ENCODE peak calls at places on chromosome 1, in eight cellular contexts. F is NCI-H446; G is activated naive CD4-positive, alpha-beta T cell; X is HTR-8/SVneo; U is HT1080; D is stomach; T is activated CD4-positive, alpha-beta T cell treated with anti-CD3 and anti-CD28 coated beads for 4 hours; H is CD8-positive, alpha-beta T cell. B is an unnamed sample.

GRCh38 chr1:79711001-79711431 is 704.5 kb upstream of the ADGRL4 start:
- DNase-seq in U (peak; percentile 42), H (no peak), X (no peak), G (no peak), F (no peak), D (no peak), T (no peak), B (no peak)

GRCh38 chr1:64051801-64052200 is 151.6 kb upstream of the UBE2U start:
- DNase-seq in G (no peak), D (no peak), T (no peak), X (no peak), H (no peak), F (no peak), U (no peak), B (no peak)

GRCh38 chr1:2611621-2612437 is 21.0 kb downstream of the MMEL1 start:
- DNase-seq in X (no peak), H (no peak), T (no peak), U (no peak), F (no peak), D (no peak), G (no peak), B (no peak)

GRCh38 chr1:114701931-114702330 is 6.6 kb upstream of the AMPD1 start:
- DNase-seq in T (no peak), H (no peak), X (no peak), G (no peak), U (no peak), D (no peak), F (no peak), B (no peak)

GRCh38 chr1:169466259-169467230 is 19.2 kb downstream of the SLC19A2 start:
- DNase-seq in X (no peak), T (peak; percentile 32), F (peak; percentile 33), H (no peak), G (no peak), U (peak; percentile 56), D (no peak), B (no peak)

GRCh38 chr1:15820478-15820877 is 13.0 kb upstream of the UQCRHL start:
- DNase-seq in H (no peak), X (peak; percentile 21), D (no peak), F (no peak), U (peak; percentile 17), T (no peak), G (no peak), B (no peak)

GRCh38 chr1:223308141-223308540 is 55.8 kb downstream of the SUSD4 start:
- DNase-seq in U (no peak), F (no peak), G (no peak), H (no peak), D (no peak), X (no peak), T (no peak), B (no peak)

GRCh38 chr1:231844986-231845502 is 218.5 kb downstream of the DISC1 start:
- DNase-seq in G (no peak), D (no peak), T (no peak), X (no peak), F (peak; percentile 33), H (no peak), U (peak; percentile 61), B (no peak)

GRCh38 chr1:3032970-3033794 is 11.9 kb downstream of the ACTRT2 start:
- DNase-seq in G (no peak), T (peak; percentile 35), H (peak; percentile 42), U (no peak), D (no peak), F (no peak), X (no peak), B (no peak)

GRCh38 chr1:81802601-81803422 is 2.1 kb downstream of the ADGRL2 start:
- DNase-seq in X (no peak), T (no peak), H (no peak), D (peak; percentile 69), F (peak; percentile 79), G (no peak), U (peak; percentile 62), B (no peak)

GRCh38 chr1:230868736-230869385 is 540 bp upstream of the C1orf198 start:
- DNase-seq in H (peak; percentile 4), F (peak; percentile 32), D (peak; percentile 71), X (peak; percentile 51), T (no peak), G (no peak), U (peak; percentile 23), B (no peak)

GRCh38 chr1:3211996-3212395 is 143.0 kb downstream of the PRDM16 start:
- DNase-seq in T (no peak), G (no peak), H (no peak), D (no peak), U (no peak), F (no peak), X (no peak), B (no peak)

GRCh38 chr1:115649964-115650363 is 8.2 kb downstream of the VANGL1 start:
- DNase-seq in D (peak; percentile 74), T (no peak), F (no peak), U (no peak), H (no peak), G (no peak), X (no peak), B (no peak)

GRCh38 chr1:112389689-112390088 is 6.3 kb upstream of the CTTNBP2NL start:
- DNase-seq in U (no peak), T (no peak), G (no peak), H (no peak), D (no peak), X (no peak), F (no peak), B (no peak)

GRCh38 chr1:52225174-52225573 is 83.3 kb downstream of the ZFYVE9 start:
- DNase-seq in X (no peak), T (no peak), U (no peak), D (no peak), H (no peak), G (no peak), F (no peak), B (no peak)

GRCh38 chr1:206040328-206040727 is 12.6 kb upstream of the RHEX start:
- DNase-seq in G (no peak), T (no peak), U (no peak), D (no peak), H (no peak), X (no peak), F (no peak), B (no peak)

GRCh38 chr1:93839756-93840155 is 39.2 kb downstream of the DNTTIP2 start:
- DNase-seq in X (no peak), G (no peak), H (no peak), T (no peak), F (no peak), D (no peak), U (peak; percentile 29), B (no peak)

GRCh38 chr1:243924188-243924587 is 74.1 kb upstream of the AKT3 start:
- DNase-seq in X (peak; percentile 51), G (no peak), T (no peak), U (peak; percentile 85), D (no peak), H (no peak), F (no peak), B (no peak)

GRCh38 chr1:86848654-86849053 is 65.3 kb downstream of the SELENOF start:
- DNase-seq in U (no peak), F (no peak), D (no peak), X (no peak), G (no peak), H (no peak), T (no peak), B (no peak)

GRCh38 chr1:210477328-210477924 is 148.7 kb downstream of the HHAT start:
- DNase-seq in X (peak; percentile 4), H (no peak), G (no peak), T (no peak), D (no peak), U (peak; percentile 74), F (no peak), B (no peak)

GRCh38 chr1:38013027-38013588 is 574 bp downstream of the UTP11 start:
- DNase-seq in H (no peak), G (no peak), X (no peak), D (no peak), F (no peak), U (peak; percentile 65), T (no peak), B (peak; percentile 100)

GRCh38 chr1:9416506-9416905 is 122.8 kb upstream of the SLC25A33 start:
- DNase-seq in F (no peak), X (no peak), U (no peak), H (no peak), T (no peak), D (no peak), G (no peak), B (no peak)

B was measured in DMS 273 treated with DMSO at 0.1 percent for 48 hours.